ENCODE peak calls at places on chromosomes 12 and 14, in four cellular contexts. One of them, this sample, is unnamed.

GRCh38 chr12:106918746-106919145 is 37.0 kb upstream of the TMEM263 start:
- DNase-seq in adrenal gland: no peak
- DNase-seq in HuH-7.5: peak
- DNase-seq in aorta: no peak
- DNase-seq in this sample: peak

GRCh38 chr14:71460091-71460490 is 472.1 kb upstream of the RGS6 start:
- DNase-seq in adrenal gland: no peak
- DNase-seq in HuH-7.5: no peak
- DNase-seq in aorta: no peak
- DNase-seq in this sample: no peak

GRCh38 chr14:60590907-60591510 is 58.3 kb downstream of the SIX1 start:
- DNase-seq in adrenal gland: no peak
- DNase-seq in HuH-7.5: no peak
- DNase-seq in aorta: no peak
- DNase-seq in this sample: no peak

GRCh38 chr12:44015333-44015941 is 179.6 kb downstream of the TMEM117 start:
- DNase-seq in adrenal gland: no peak
- DNase-seq in HuH-7.5: peak
- DNase-seq in aorta: no peak
- DNase-seq in this sample: peak

GRCh38 chr12:70637686-70638085 is 457 bp upstream of the PTPRB start:
- DNase-seq in adrenal gland: no peak
- DNase-seq in HuH-7.5: no peak
- DNase-seq in aorta: no peak
- DNase-seq in this sample: no peak

GRCh38 chr12:45336331-45336730 is 120.4 kb downstream of the ANO6 start:
- DNase-seq in adrenal gland: no peak
- DNase-seq in HuH-7.5: no peak
- DNase-seq in aorta: no peak
- DNase-seq in this sample: no peak

GRCh38 chr12:113246478-113247122 is 25.3 kb downstream of the TPCN1 start:
- DNase-seq in adrenal gland: peak
- DNase-seq in HuH-7.5: no peak
- DNase-seq in aorta: no peak
- DNase-seq in this sample: peak

GRCh38 chr14:67413806-67414769 is 2.1 kb upstream of the PLEK2 start:
- DNase-seq in adrenal gland: no peak
- DNase-seq in HuH-7.5: no peak
- DNase-seq in aorta: peak
- DNase-seq in this sample: no peak

GRCh38 chr12:48002179-48002601 is 2.1 kb downstream of the COL2A1 start:
- DNase-seq in adrenal gland: no peak
- DNase-seq in HuH-7.5: peak
- DNase-seq in aorta: no peak
- DNase-seq in this sample: peak

GRCh38 chr14:70808023-70808401 is 1.3 kb downstream of the MAP3K9 start:
- DNase-seq in adrenal gland: peak
- DNase-seq in HuH-7.5: peak
- DNase-seq in aorta: no peak
- DNase-seq in this sample: peak

GRCh38 chr14:65230287-65230728 is 128.0 kb upstream of the MAX start:
- DNase-seq in adrenal gland: no peak
- DNase-seq in HuH-7.5: no peak
- DNase-seq in aorta: no peak
- DNase-seq in this sample: peak

GRCh38 chr12:14214495-14214894 is 151.0 kb upstream of the ATF7IP start:
- DNase-seq in adrenal gland: peak
- DNase-seq in HuH-7.5: no peak
- DNase-seq in aorta: no peak
- DNase-seq in this sample: no peak

GRCh38 chr12:96196781-96197180 is 2.6 kb downstream of the ELK3 start:
- DNase-seq in adrenal gland: no peak
- DNase-seq in HuH-7.5: no peak
- DNase-seq in aorta: no peak
- DNase-seq in this sample: no peak

GRCh38 chr14:71029236-71029781 is 122.0 kb downstream of the PCNX1 start:
- DNase-seq in adrenal gland: no peak
- DNase-seq in HuH-7.5: no peak
- DNase-seq in aorta: no peak
- DNase-seq in this sample: no peak

GRCh38 chr12:119206348-119207075 is 27.8 kb downstream of the HSPB8 start:
- DNase-seq in adrenal gland: no peak
- DNase-seq in HuH-7.5: no peak
- DNase-seq in aorta: no peak
- DNase-seq in this sample: no peak

GRCh38 chr12:25337916-25338315 is 87.2 kb upstream of the KRAS start:
- DNase-seq in adrenal gland: no peak
- DNase-seq in HuH-7.5: no peak
- DNase-seq in aorta: no peak
- DNase-seq in this sample: no peak

GRCh38 chr12:112988224-112988623 is 9.9 kb downstream of the OAS2 start:
- DNase-seq in adrenal gland: no peak
- DNase-seq in HuH-7.5: no peak
- DNase-seq in aorta: no peak
- DNase-seq in this sample: no peak

GRCh38 chr14:51544426-51544825 is 107.3 kb upstream of the FRMD6 start:
- DNase-seq in adrenal gland: no peak
- DNase-seq in HuH-7.5: no peak
- DNase-seq in aorta: no peak
- DNase-seq in this sample: no peak

GRCh38 chr14:74596747-74597456 is 15.1 kb downstream of the LTBP2 start:
- DNase-seq in adrenal gland: no peak
- DNase-seq in HuH-7.5: no peak
- DNase-seq in aorta: no peak
- DNase-seq in this sample: no peak

GRCh38 chr12:62732861-62733427 is 202.0 kb downstream of the PPM1H start:
- DNase-seq in adrenal gland: no peak
- DNase-seq in HuH-7.5: no peak
- DNase-seq in aorta: no peak
- DNase-seq in this sample: no peak

GRCh38 chr12:119115296-119115905 is 63.3 kb upstream of the HSPB8 start:
- DNase-seq in adrenal gland: peak
- DNase-seq in HuH-7.5: peak
- DNase-seq in aorta: no peak
- DNase-seq in this sample: peak

GRCh38 chr12:121916719-121917118 is 1.7 kb upstream of the CFAP251 start:
- DNase-seq in adrenal gland: no peak
- DNase-seq in HuH-7.5: no peak
- DNase-seq in aorta: no peak
- DNase-seq in this sample: peak

This sample was measured in NCI-H146.